ENCODE peak calls at places on chromosomes 7 and 10, in six cellular contexts. U is keratinocyte, M is tibial artery, L is GM23248, W is adrenal gland, D is heart right ventricle. Q is an unnamed sample. For H3K4me1, the result is how much of the 10 kb centered on the place peaks cover.

GRCh38 chr10:93416824-93417223 is 65.3 kb downstream of the MYOF start:
- DNase-seq in U (no peak), M (no peak), L (no peak), W (no peak), D (no peak), Q (no peak)

GRCh38 chr7:39560398-39560797 is 5.8 kb upstream of the YAE1 start:
- DNase-seq in U (no peak), M (no peak), L (peak), W (no peak), D (no peak), Q (no peak)

GRCh38 chr7:128869944-128870285 is 7.3 kb downstream of the ATP6V1F start:
- DNase-seq in U (no peak), M (no peak), L (peak), W (no peak), D (no peak), Q (peak)

GRCh38 chr7:91168766-91169518 is 95.3 kb upstream of the FZD1 start:
- DNase-seq in U (no peak), M (no peak), L (no peak), W (no peak), D (no peak), Q (no peak)

GRCh38 chr7:85924062-85924461 is 719.6 kb upstream of the GRM3 start:
- DNase-seq in U (no peak), M (no peak), L (no peak), W (no peak), D (no peak), Q (no peak)

GRCh38 chr7:97307521-97308108 is 190.1 kb downstream of the SDHAF3 start:
- DNase-seq in U (no peak), M (no peak), L (no peak), W (no peak), D (no peak), Q (no peak)

GRCh38 chr7:24926623-24927539 is 53.1 kb downstream of the OSBPL3 start:
- DNase-seq in U (no peak), M (no peak), L (peak), W (no peak), D (no peak), Q (no peak)

GRCh38 chr10:46079831-46080585 is 33.9 kb upstream of the MSMB start:
- DNase-seq in U (no peak), M (no peak), L (peak), W (no peak), D (no peak), Q (no peak)

GRCh38 chr7:135758531-135758932 is 9.9 kb upstream of the FAM180A start:
- DNase-seq in U (no peak), M (peak), L (peak), W (no peak), D (no peak), Q (peak)

GRCh38 chr7:120979765-120980499 is 8.6 kb upstream of the CPED1 start:
- DNase-seq in U (no peak), M (no peak), L (peak), W (no peak), D (no peak), Q (no peak)

GRCh38 chr7:112802406-112802805 is 12.2 kb upstream of the TMEM168 start:
- DNase-seq in U (no peak), M (no peak), L (no peak), W (no peak), D (no peak), Q (no peak)

GRCh38 chr10:124701881-124702656 is 42.1 kb downstream of the FAM53B start:
- DNase-seq in U (no peak), M (peak), L (no peak), W (peak), D (peak), Q (peak)

GRCh38 chr10:124704428-124704805 is 39.8 kb downstream of the FAM53B start:
- DNase-seq in U (no peak), M (no peak), L (no peak), W (no peak), D (no peak), Q (no peak)

GRCh38 chr10:124703778-124704427 is 40.3 kb downstream of the FAM53B start:
- DNase-seq in U (no peak), M (peak), L (no peak), W (peak), D (peak), Q (peak)

GRCh38 chr10:124705021-124705740 is 39.0 kb downstream of the FAM53B start:
- DNase-seq in U (no peak), M (no peak), L (no peak), W (no peak), D (no peak), Q (peak)

GRCh38 chr10:124703372-124703771 is 40.8 kb downstream of the FAM53B start:
- DNase-seq in U (no peak), M (no peak), L (no peak), W (no peak), D (no peak), Q (no peak)
- H3K4me1 ChIP-seq in U (under half), M (half or more), L (under half), W (half or more), D (half or more), Q (half or more)

DNA sequence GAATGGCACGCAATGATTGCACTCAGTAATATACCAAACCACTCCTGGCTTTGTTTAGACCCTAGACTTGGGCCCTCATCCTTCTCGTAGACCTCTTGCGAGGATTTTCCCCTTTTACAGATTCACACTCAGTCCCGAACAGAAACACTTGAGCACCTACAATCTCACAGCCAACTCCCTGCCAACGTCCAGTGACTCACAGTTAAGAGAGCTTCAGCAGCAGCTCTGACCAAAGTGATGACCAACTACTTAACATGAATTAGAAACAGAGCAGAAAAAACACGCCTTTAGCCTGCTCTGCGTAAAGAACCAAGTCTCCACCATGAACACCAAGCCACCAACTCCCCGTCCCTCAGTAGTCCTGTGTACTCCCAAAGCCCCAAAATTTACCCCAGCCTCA is 2.2 kb downstream of the DNAJC30 start:
- DNase-seq in U (no peak), M (no peak), L (peak), W (no peak), D (no peak), Q (no peak)
- H3K4me3 ChIP-seq in U (no peak), M (no peak), L (peak), W (peak), D (peak), Q (peak)

GRCh38 chr7:7918736-7919448 is 49.7 kb upstream of the GLCCI1 start:
- DNase-seq in U (no peak), M (no peak), L (no peak), W (no peak), D (no peak), Q (no peak)
- H3K4me1 ChIP-seq in U (under half), M (under half), L (under half), W (under half), D (under half), Q (under half)

GRCh38 chr10:15182541-15183207 is 14.2 kb upstream of the NMT2 start:
- DNase-seq in U (no peak), M (no peak), L (peak), W (no peak), D (no peak), Q (no peak)

GRCh38 chr10:15183689-15184481 is 15.4 kb upstream of the NMT2 start:
- DNase-seq in U (no peak), M (no peak), L (no peak), W (no peak), D (no peak), Q (no peak)

GRCh38 chr10:15189133-15189881 is 20.8 kb upstream of the NMT2 start:
- DNase-seq in U (no peak), M (no peak), L (no peak), W (no peak), D (no peak), Q (no peak)

DNA sequence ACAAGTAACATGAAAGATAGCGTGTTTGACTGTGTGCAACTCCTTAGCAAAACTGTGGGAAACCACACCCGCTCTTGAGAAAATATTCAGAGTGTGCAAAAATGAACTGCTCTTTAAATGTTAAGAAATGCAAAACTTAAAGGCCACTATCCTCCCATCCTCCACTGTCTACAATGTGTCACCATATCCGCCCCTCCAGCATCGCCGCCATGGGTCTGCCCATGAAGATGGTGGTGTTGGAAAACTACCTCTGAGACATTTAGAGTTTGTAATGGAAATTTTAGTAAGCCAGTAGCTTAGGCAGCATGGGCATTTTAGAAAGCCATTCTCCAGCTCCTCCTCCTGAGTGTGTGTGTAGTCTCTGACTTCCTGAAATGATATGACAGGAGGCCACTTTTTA is 20.1 kb upstream of the NMT2 start:
- DNase-seq in U (no peak), M (no peak), L (no peak), W (no peak), D (no peak), Q (no peak)
- H3K4me3 ChIP-seq in U (no peak), M (no peak), L (no peak), W (no peak), D (no peak), Q (no peak)

GRCh38 chr10:32326680-32327363 is 20.1 kb downstream of the EPC1 start:
- DNase-seq in U (no peak), M (no peak), L (no peak), W (no peak), D (no peak), Q (no peak)
- H3K4me1 ChIP-seq in U (under half), M (under half), L (under half), W (half or more), D (half or more), Q (half or more)

DNA sequence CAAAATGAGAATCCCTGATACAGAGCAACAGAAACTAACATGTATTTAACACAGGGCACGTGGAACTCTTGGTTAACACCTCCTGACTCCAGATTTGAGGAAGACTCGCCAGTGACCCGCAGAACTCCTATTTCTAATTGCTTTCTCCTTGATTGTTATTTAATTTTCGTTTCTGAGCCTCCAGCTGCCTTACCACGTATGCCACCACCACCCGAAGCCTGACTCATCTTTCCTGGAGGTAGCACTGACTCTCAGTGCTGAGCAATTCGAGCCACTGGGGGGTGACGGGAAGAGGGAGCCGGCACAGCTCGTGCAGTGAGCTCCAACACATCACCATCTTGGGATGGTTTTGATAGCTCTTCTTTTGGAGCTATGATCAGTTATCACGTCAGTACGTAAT is 273.9 kb upstream of the MGMT start:
- DNase-seq in U (no peak), M (no peak), L (peak), W (no peak), D (no peak), Q (peak)
- H3K4me3 ChIP-seq in U (no peak), M (no peak), L (peak), W (no peak), D (no peak), Q (no peak)

GRCh38 chr10:5585517-5586222 is 60.9 kb downstream of the CALML3 start:
- DNase-seq in U (no peak), M (peak), L (peak), W (no peak), D (no peak), Q (no peak)

GRCh38 chr10:5588603-5589002 is 63.8 kb downstream of the CALML3 start:
- DNase-seq in U (no peak), M (no peak), L (no peak), W (no peak), D (no peak), Q (no peak)

GRCh38 chr10:5588080-5588453 is 63.3 kb downstream of the CALML3 start:
- DNase-seq in U (no peak), M (peak), L (no peak), W (no peak), D (no peak), Q (no peak)

GRCh38 chr10:5589071-5589962 is 64.6 kb downstream of the CALML3 start:
- DNase-seq in U (no peak), M (no peak), L (no peak), W (no peak), D (no peak), Q (no peak)

DNA sequence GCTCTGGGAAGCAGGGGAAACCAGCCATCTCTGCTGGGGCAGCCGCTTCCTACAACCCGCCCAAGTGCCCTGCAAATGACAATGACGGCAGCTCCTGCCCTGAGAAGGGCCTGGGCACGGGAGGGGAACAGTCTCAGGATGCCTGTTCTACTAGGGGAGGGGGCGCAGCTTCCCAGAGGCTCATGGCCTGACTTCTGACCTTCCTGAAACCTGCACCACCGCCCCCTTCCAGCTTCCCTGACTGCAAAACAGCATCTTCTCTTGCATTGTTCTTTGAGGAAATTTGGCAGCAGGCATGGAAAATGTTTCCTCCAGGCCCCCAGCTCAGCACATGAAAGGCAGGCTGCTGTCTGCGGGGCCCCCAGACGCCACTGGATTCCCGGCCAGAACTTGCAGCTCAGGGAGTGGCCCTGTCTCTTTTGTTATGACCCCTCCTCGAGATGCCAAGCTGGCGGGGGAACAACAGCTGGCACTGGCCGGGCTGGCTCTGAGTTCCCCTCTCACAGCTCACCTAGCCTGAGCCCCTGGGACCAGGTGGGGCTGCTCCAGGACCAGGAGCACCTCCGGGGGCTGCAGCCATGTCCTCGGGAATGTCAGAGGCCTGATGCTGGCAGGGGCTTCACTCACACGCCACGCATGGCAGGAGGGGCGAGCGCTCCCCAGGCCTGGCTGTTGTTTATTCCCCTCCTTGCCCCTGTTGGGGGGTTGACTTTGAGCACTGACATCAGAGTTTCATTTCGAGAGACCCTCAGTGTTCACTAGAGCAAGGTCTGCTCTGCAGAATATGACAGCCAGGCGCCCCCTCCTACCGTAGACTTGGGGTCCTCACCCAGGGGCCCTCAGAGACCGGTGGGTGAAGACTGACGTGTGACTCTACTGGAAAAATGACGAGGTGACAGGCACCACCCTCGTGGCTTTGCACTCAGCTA is 62.7 kb downstream of the CALML3 start:
- DNase-seq in U (no peak), M (peak), L (no peak), W (no peak), D (peak), Q (no peak)
- H3K4me1 ChIP-seq in U (under half), M (under half), L (under half), W (under half), D (under half), Q (under half)

DNA sequence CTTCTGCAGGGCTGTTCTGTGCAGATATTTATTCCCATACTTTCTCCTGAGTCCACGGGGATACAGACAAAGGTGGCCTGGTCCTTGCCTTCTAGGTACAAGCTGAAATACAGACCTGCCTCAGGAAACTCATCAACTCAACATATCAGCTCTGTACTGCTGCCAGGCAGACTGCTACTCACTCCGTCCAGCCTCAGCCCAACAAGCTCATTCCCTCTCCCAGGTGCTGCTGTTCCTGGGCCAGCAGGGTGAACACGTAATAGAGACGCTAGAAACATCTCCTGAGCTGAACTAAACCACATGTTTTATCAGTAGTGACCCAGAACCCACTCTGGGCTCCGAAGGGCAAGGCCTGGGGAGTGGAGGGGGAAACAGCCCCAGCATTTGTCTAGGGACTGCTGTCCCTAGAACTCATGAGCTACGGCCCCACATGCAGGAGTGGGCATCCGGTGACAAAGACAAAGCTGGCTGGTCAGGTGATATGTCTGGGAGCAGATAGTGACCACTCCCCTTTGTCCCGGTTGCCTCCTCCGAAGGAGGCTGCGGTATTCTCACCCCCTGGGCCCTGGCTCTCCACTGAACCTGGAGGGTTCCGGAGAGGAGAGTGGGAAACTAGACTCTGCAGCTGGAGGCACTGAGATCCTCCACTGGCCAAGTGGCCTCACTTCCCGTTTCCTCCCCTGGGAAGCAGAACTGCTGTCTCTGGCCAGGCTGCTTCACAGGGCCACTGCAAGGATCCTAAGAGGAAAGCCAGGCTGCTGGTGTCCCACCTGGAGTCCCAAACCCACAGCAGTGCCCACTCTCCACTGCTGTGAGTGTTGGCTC is 116.1 kb downstream of the FAM53B start:
- DNase-seq in U (no peak), M (no peak), L (no peak), W (no peak), D (peak), Q (peak)
- H3K4me3 ChIP-seq in U (no peak), M (no peak), L (no peak), W (no peak), D (no peak), Q (no peak)

DNA sequence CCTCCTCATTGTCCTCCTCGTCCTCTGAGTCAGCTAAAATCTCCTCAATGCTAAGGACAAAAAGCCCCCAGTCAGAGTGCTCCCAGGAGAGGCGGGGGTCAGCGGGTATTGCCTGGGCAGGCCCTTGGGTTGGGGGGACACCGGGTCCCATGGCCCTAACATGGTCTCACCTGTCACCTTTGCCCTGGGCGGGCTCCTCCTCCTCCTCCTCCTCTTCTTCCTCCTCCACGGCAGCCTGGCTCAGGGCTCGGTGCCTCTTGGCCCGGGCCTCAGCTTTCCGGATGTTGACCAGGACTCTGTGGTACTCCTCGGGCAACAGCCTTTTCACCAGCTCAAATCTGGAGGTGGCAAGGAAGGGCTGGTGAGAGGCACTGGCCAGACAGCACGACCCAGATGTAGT is 32.0 kb upstream of the FRAT2 start:
- DNase-seq in U (no peak), M (no peak), L (no peak), W (no peak), D (no peak), Q (no peak)
- H3K4me1 ChIP-seq in U (under half), M (under half), L (under half), W (under half), D (under half), Q (under half)

Q was measured in psoas muscle.